ENCODE peak calls at places on chromosomes 3 and 15, in four cellular contexts. P is activated T-cell treated with anti-CD3 and anti-CD28 coated beads for 48 hours; Q is progenitor cell of endocrine pancreas; C is activated naive CD8-positive, alpha-beta T cell treated with anti-CD3 and anti-CD28 coated beads, Interleukin-2, amount 50 U/mL, for 24 hours. L is an unnamed sample.

GRCh38 chr3:42476225-42477160 is 25.9 kb upstream of the VIPR1 start:
- DNase-seq in P (no peak), Q (no peak), C (no peak), L (peak; percentile 42)

GRCh38 chr3:126932188-126932931 is 50.6 kb upstream of the PLXNA1 start:
- DNase-seq in P (no peak), Q (no peak), C (no peak), L (no peak)

GRCh38 chr3:150970665-150971327 is 1.7 kb downstream of the CLRN1 start:
- DNase-seq in P (no peak), C (no peak), Q (no peak), L (no peak)

GRCh38 chr3:181133832-181134231 is 144.3 kb upstream of the DNAJC19 start:
- DNase-seq in C (no peak), Q (no peak), P (no peak), L (no peak)

GRCh38 chr3:177357352-177358084 is 160.2 kb upstream of the TBL1XR1 start:
- DNase-seq in P (no peak), Q (no peak), C (no peak), L (no peak)

GRCh38 chr3:8328971-8329370 is 172.7 kb upstream of the LMCD1 start:
- DNase-seq in C (no peak), P (no peak), Q (no peak), L (no peak)

GRCh38 chr15:57384816-57385215 is 8.5 kb downstream of the CGNL1 start:
- DNase-seq in P (no peak), C (no peak), Q (no peak), L (no peak)

GRCh38 chr15:40790723-40791122 is 16.2 kb upstream of the ZFYVE19 start:
- DNase-seq in C (no peak), P (no peak), Q (no peak), L (no peak)

GRCh38 chr3:50292924-50293801 is 934 bp upstream of the IFRD2 start:
- DNase-seq in P (no peak), C (no peak), Q (no peak), L (no peak)

GRCh38 chr3:17577795-17578520 is 164.5 kb downstream of the TBC1D5 start:
- DNase-seq in C (no peak), Q (no peak), P (no peak), L (no peak)

GRCh38 chr15:40249477-40250303 is 10.8 kb downstream of the PAK6 start:
- DNase-seq in Q (no peak), C (no peak), P (no peak), L (no peak)

GRCh38 chr3:188876370-188876769 is 295.4 kb upstream of the TPRG1 start:
- DNase-seq in C (no peak), Q (no peak), P (no peak), L (no peak)

GRCh38 chr3:50604110-50604621 is 7.4 kb downstream of the CISH start:
- DNase-seq in P (no peak), Q (no peak), C (peak; percentile 20), L (no peak)

GRCh38 chr3:168865022-168865551 is 769.4 kb upstream of the GOLIM4 start:
- DNase-seq in Q (no peak), C (no peak), P (no peak), L (no peak)

GRCh38 chr3:46469680-46470357 is 5.1 kb upstream of the LTF start:
- DNase-seq in C (no peak), P (no peak), Q (no peak), L (peak; percentile 50)

GRCh38 chr15:81511160-81511559 is 137.1 kb upstream of the TMC3 start:
- DNase-seq in C (no peak), P (no peak), Q (no peak), L (no peak)

GRCh38 chr3:158802399-158803023 is 657 bp downstream of the MFSD1 start:
- DNase-seq in C (no peak), Q (no peak), P (no peak), L (no peak)

GRCh38 chr3:193563999-193564398 is 9.3 kb upstream of the ATP13A4 start:
- DNase-seq in P (no peak), Q (no peak), C (no peak), L (no peak)

GRCh38 chr15:85542895-85543331 is 162.5 kb downstream of the AKAP13 start:
- DNase-seq in C (peak; percentile 9), Q (no peak), P (no peak), L (no peak)

GRCh38 chr15:99085413-99086326 is 19.2 kb upstream of the SYNM start:
- DNase-seq in Q (no peak), P (no peak), C (no peak), L (peak; percentile 58)

GRCh38 chr3:33918357-33918756 is 119.9 kb downstream of the PDCD6IP start:
- DNase-seq in Q (no peak), P (no peak), C (no peak), L (no peak)

GRCh38 chr3:127632035-127632434 is 3.0 kb downstream of the PODXL2 start:
- DNase-seq in Q (no peak), C (no peak), P (no peak), L (no peak)

GRCh38 chr15:73227433-73228056 is 141.2 kb downstream of the HCN4 start:
- DNase-seq in P (no peak), C (no peak), Q (no peak), L (no peak)

GRCh38 chr3:99637041-99637380 is 1.4 kb upstream of the COL8A1 start:
- DNase-seq in P (no peak), Q (no peak), C (no peak), L (no peak)

GRCh38 chr3:12782172-12782815 is 14.2 kb upstream of the CAND2 start:
- DNase-seq in C (no peak), P (no peak), Q (no peak), L (no peak)

GRCh38 chr3:64685331-64685799 is 2.4 kb downstream of the ADAMTS9 start:
- DNase-seq in P (no peak), C (no peak), Q (no peak), L (no peak)

GRCh38 chr3:126202281-126203079 is 22.1 kb upstream of the ALDH1L1 start:
- DNase-seq in C (no peak), P (no peak), Q (no peak), L (no peak)

GRCh38 chr3:47607335-47607734 is 28.7 kb upstream of the CSPG5 start:
- DNase-seq in C (no peak), Q (no peak), P (no peak), L (no peak)

GRCh38 chr15:47473857-47474256 is 243.4 kb upstream of the SEMA6D start:
- DNase-seq in Q (no peak), C (no peak), P (no peak), L (peak; percentile 16)

GRCh38 chr3:46472056-46472455 is 7.4 kb upstream of the LTF start:
- DNase-seq in P (no peak), C (no peak), Q (no peak), L (no peak)

GRCh38 chr3:30516238-30516637 is 90.2 kb upstream of the TGFBR2 start:
- DNase-seq in P (no peak), Q (no peak), C (no peak), L (no peak)

GRCh38 chr3:196339493-196340254 is 1.5 kb upstream of the TM4SF19 start:
- DNase-seq in P (no peak), Q (no peak), C (no peak), L (no peak)

GRCh38 chr3:119589087-119589773 is 8.5 kb upstream of the PLA1A start:
- DNase-seq in C (no peak), P (no peak), Q (no peak), L (no peak)

GRCh38 chr15:93974804-93975481 is 256.4 kb upstream of the MCTP2 start:
- DNase-seq in C (no peak), P (no peak), Q (no peak), L (no peak)

GRCh38 chr3:125418306-125418705 is 43.2 kb upstream of the ZNF148 start:
- DNase-seq in Q (no peak), C (no peak), P (no peak), L (no peak)

GRCh38 chr3:194781617-194782016 is 95.9 kb downstream of the FAM43A start:
- DNase-seq in Q (no peak), P (no peak), C (no peak), L (no peak)